ENCODE peak calls at places on chromosomes 5 and 9, in eight cellular contexts. C is upper lobe of left lung; J is RWPE2; D is lung; R is CD4-positive, CD25-positive, alpha-beta regulatory T cell; V is adrenal gland; N is kidney; X is kidney epithelial cell. T is an unnamed sample. For H3K36me3, the result is how much of the 10 kb centered on the place peaks cover.

GRCh38 chr9:71767421-71768321 is 642 bp downstream of the CEMIP2 start:
- DNase-seq in C (peak), J (no peak), D (no peak), R (no peak), V (peak), N (peak), X (no peak), T (peak)

GRCh38 chr5:10499776-10500175 is 58.1 kb downstream of the ROPN1L start:
- DNase-seq in C (no peak), J (no peak), D (no peak), R (no peak), V (no peak), N (no peak), X (no peak), T (no peak)

GRCh38 chr9:88018101-88018500 is 43.8 kb upstream of the CDK20 start:
- DNase-seq in C (no peak), J (no peak), D (no peak), R (no peak), V (no peak), N (no peak), X (no peak), T (no peak)

GRCh38 chr9:92614123-92614510 is 55.8 kb downstream of the IPPK start:
- DNase-seq in C (no peak), J (no peak), D (no peak), R (no peak), V (no peak), N (no peak), X (no peak), T (no peak)

GRCh38 chr9:35116898-35117551 is 1.4 kb upstream of the ATOSB start:
- DNase-seq in C (peak), J (peak), D (peak), R (peak), V (peak), N (peak), X (no peak), T (peak)

GRCh38 chr5:103433216-103433615 is 129.4 kb downstream of the NUDT12 start:
- DNase-seq in C (no peak), J (no peak), D (no peak), R (no peak), V (no peak), N (no peak), X (no peak), T (no peak)

GRCh38 chr5:1551426-1551825 is 27.7 kb upstream of the LPCAT1 start:
- DNase-seq in C (no peak), J (no peak), D (peak), R (no peak), V (no peak), N (peak), X (no peak), T (peak)

GRCh38 chr5:176611435-176611834 is 1.5 kb upstream of the GPRIN1 start:
- DNase-seq in C (no peak), J (peak), D (peak), R (peak), V (peak), N (peak), X (peak), T (peak)

GRCh38 chr9:116355153-116355827 is 201.7 kb downstream of the PAPPA start:
- DNase-seq in C (no peak), J (no peak), D (no peak), R (no peak), V (peak), N (no peak), X (no peak), T (no peak)

GRCh38 chr9:73411494-73411893 is 259.8 kb downstream of the ANXA1 start:
- DNase-seq in C (no peak), J (no peak), D (no peak), R (no peak), V (no peak), N (no peak), X (no peak), T (no peak)

GRCh38 chr5:172403822-172404221 is 50.5 kb downstream of the SH3PXD2B start:
- DNase-seq in C (no peak), J (no peak), D (no peak), R (no peak), V (peak), N (no peak), X (no peak), T (no peak)
- H3K36me3 ChIP-seq in C (under half), J (under half), D (under half), R (under half), V (under half), N (under half), X (under half), T (under half)

GRCh38 chr9:124347968-124348358 is 67.3 kb downstream of the PSMB7 start:
- DNase-seq in C (no peak), J (peak), D (no peak), R (no peak), V (no peak), N (peak), X (no peak), T (no peak)
- H3K36me3 ChIP-seq in C (half or more), J (half or more), D (half or more), R (half or more), V (under half), N (under half), X (under half), T (half or more)

GRCh38 chr5:6616632-6617031 is 16.2 kb downstream of the NSUN2 start:
- DNase-seq in C (no peak), J (no peak), D (no peak), R (no peak), V (no peak), N (no peak), X (no peak), T (no peak)

GRCh38 chr5:6611561-6612256 is 21.1 kb downstream of the NSUN2 start:
- DNase-seq in C (no peak), J (no peak), D (no peak), R (no peak), V (no peak), N (no peak), X (no peak), T (peak)

DNA sequence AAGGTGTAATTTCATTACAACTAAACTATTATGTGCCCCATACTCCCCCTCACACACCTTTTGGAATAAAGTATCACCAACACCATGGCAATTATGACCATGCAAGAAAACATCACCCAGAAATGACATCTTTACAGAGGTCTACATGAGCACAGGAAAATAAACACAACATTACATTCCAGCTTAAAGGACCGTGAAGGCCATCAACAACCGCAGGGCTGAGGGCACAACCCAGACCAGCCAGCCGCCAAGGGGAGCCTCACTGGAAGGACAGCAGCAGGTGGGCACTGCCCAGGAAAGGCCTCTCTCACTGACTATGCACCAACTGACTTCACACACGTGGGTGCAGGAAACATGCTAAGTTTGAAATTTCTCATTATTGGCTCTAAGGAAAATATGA is 17.4 kb downstream of the NSUN2 start:
- DNase-seq in C (no peak), J (no peak), D (no peak), R (no peak), V (no peak), N (no peak), X (peak), T (no peak)
- H3K36me3 ChIP-seq in C (half or more), J (half or more), D (under half), R (half or more), V (under half), N (under half), X (under half), T (half or more)

GRCh38 chr5:14487101-14487895 is 94.3 kb upstream of the OTULINL start:
- DNase-seq in C (peak), J (no peak), D (no peak), R (no peak), V (no peak), N (no peak), X (no peak), T (no peak)
- H3K36me3 ChIP-seq in C (half or more), J (half or more), D (half or more), R (under half), V (under half), N (under half), X (under half), T (half or more)

GRCh38 chr5:126579716-126580115 is 15.3 kb downstream of the ALDH7A1 start:
- DNase-seq in C (no peak), J (no peak), D (no peak), R (no peak), V (no peak), N (no peak), X (no peak), T (no peak)

GRCh38 chr5:126577415-126577814 is 17.6 kb downstream of the ALDH7A1 start:
- DNase-seq in C (no peak), J (no peak), D (no peak), R (no peak), V (no peak), N (no peak), X (no peak), T (no peak)

GRCh38 chr5:126575644-126576043 is 19.4 kb downstream of the ALDH7A1 start:
- DNase-seq in C (no peak), J (no peak), D (no peak), R (no peak), V (no peak), N (no peak), X (no peak), T (peak)

DNA sequence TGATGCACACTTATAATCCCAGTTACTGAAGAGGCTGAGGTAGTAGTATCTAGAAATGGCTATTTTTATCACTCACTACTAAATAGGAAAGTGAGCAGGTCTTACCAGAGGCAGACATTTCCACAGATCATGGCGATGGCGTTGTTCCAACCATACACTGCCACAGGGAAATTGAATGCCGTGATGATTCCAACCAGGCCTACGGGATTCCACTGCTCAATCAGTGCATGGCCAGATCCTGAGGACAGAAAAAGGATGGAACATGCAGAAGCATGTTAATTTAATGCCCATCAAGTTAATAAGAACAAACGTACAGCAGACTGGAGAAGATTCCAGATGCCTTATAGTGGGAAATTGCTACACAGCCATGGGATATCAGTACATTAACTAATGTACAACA is 18.0 kb downstream of the ALDH7A1 start:
- DNase-seq in C (no peak), J (no peak), D (no peak), R (no peak), V (no peak), N (no peak), X (no peak), T (peak)
- H3K36me3 ChIP-seq in C (half or more), J (half or more), D (under half), R (under half), V (under half), N (under half), X (under half), T (half or more)

DNA sequence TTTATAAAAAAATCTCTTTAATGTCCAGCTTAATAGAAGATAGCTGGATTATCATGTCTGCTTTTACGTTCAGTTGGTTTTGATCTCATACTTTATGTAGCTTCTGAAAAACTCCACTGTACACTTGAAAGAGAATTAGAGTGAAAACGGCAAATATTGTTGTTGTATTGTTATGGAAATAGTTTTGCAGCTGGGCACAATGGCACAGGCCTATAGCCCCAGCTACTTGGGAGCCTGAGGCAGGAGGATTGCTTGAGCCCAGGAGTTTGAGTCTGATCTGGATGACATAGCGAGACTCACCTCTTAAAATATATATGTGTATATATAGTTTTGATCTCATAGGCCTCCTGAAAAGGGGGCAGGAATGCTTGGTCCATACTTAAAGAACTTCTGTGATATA is 67.4 kb upstream of the PRRC1 start:
- DNase-seq in C (no peak), J (no peak), D (no peak), R (no peak), V (no peak), N (no peak), X (no peak), T (no peak)
- H3K36me3 ChIP-seq in C (under half), J (under half), D (under half), R (under half), V (under half), N (under half), X (under half), T (under half)

DNA sequence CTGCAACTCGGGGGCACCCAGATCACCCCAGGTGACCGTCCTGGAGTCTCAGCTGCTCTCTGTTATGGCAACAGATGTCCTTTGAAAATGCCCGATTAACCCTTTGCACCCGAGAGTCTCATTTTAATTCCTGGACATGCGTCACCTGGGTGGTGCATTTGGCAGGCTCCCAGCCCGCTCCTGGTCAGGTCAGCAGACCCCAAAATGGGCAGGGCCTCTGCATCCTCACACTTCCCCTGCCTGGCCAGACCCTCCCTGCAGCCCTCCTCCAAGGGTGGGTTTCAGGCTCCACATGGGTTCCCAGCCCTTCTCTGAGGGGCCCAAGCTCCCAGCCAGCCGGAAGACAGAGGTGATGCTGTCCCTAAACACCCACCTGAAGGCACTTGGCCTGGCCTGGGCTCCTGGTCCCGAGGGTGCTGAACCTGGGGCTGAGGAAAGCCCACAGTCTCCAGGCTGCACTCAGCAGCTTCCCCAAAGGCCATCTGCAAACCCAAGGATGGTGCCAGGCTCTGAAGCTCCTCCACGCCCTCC is 69.4 kb downstream of the PSMB7 start:
- DNase-seq in C (peak), J (no peak), D (no peak), R (no peak), V (no peak), N (peak), X (no peak), T (no peak)
- H3K36me3 ChIP-seq in C (half or more), J (half or more), D (half or more), R (under half), V (under half), N (under half), X (under half), T (half or more)

GRCh38 chr9:114365194-114365593 is 22.6 kb downstream of the AKNA start:
- DNase-seq in C (no peak), J (no peak), D (no peak), R (no peak), V (no peak), N (no peak), X (no peak), T (no peak)
- H3K36me3 ChIP-seq in C (under half), J (under half), D (half or more), R (half or more), V (under half), N (under half), X (under half), T (under half)

DNA sequence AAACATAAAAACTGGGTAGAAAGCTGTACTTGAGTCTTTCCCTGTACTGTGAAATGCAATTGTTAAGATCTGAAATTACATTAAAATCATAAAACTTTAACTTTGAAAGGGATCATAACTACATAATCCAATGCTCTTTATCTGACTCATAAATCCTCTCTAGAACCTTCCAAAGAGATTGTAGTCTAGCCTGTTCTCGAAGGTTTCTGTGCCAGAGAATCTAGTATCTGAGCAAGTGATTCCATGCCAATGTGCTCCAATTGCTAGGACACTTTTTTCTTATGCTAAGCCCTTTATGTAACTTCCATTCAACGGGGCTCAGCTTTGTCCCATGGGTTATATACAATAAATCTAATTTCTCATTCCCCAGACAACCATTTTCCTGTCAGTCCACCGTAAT is 21.1 kb downstream of the DDX31 start:
- DNase-seq in C (no peak), J (no peak), D (no peak), R (no peak), V (no peak), N (no peak), X (no peak), T (no peak)
- H3K36me3 ChIP-seq in C (half or more), J (half or more), D (under half), R (half or more), V (under half), N (under half), X (under half), T (half or more)